ENCODE peak calls at places on chromosomes 6 and 20, in five cellular contexts. U, M, K, W and O are unnamed samples.

GRCh38 chr6:125203395-125203794 is 49.8 kb downstream of the TPD52L1 start:
- DNase-seq in W (no peak), M (no peak), K (no peak), U (no peak), O (no peak)

GRCh38 chr6:121491576-121491975 is 56.1 kb downstream of the GJA1 start:
- DNase-seq in M (no peak), K (no peak), U (no peak), W (no peak), O (no peak)

GRCh38 chr20:32976746-32977145 is 27.5 kb downstream of the SUN5 start:
- DNase-seq in W (no peak), U (no peak), K (no peak), M (no peak), O (no peak)

GRCh38 chr6:138397128-138397814 is 6.8 kb upstream of the HEBP2 start:
- DNase-seq in U (no peak), W (no peak), K (peak; percentile 45), M (no peak), O (no peak)

GRCh38 chr20:61941721-61942405 is 123.8 kb downstream of the TAF4 start:
- DNase-seq in M (no peak), W (no peak), U (peak; percentile 32), K (no peak), O (no peak)

GRCh38 chr20:24257171-24257570 is 212.3 kb upstream of the SYNDIG1 start:
- DNase-seq in U (no peak), W (no peak), M (no peak), K (no peak), O (no peak)

GRCh38 chr20:40797425-40797824 is 108.4 kb upstream of the MAFB start:
- DNase-seq in U (no peak), K (no peak), M (no peak), W (no peak), O (peak; percentile 60)

GRCh38 chr6:154937306-154938244 is 57.5 kb upstream of the TIAM2 start:
- DNase-seq in U (no peak), W (no peak), M (no peak), K (no peak), O (no peak)

GRCh38 chr6:2858678-2859324 is 17.1 kb upstream of the SERPINB1 start:
- DNase-seq in M (no peak), W (no peak), U (no peak), K (no peak), O (no peak)

GRCh38 chr6:52285174-52286068 is 879 bp upstream of the MCM3 start:
- DNase-seq in M (no peak), U (no peak), W (no peak), K (peak; percentile 17), O (no peak)

DNA sequence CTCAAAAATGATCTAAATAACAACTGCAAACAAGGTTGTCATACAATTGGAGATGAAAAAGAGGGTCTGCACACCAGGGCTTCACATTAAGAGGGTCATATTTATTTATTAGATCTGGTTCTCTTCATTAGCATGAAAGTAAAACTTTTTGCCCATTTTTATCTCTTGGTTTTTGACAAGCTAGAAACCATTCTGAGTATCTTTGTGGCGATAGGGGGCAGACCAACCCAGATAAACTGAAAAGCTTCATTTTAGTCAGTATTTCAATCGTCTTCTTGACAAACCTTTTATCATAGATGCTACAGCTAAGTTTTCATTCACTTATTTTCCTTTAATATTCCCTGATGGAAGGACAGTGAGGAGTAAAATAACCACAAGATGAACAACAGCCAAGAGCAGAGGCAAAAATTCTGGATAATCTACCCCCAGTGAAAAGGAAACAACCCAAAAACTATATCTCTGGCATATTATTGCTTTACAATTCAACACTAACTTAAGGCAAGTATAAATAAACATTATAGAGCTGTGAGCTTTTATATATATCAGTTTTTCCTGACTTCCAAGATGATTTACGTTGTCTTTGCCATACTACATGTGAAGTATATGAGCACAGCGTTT is 45.2 kb downstream of the THEMIS start:
- DNase-seq in W (no peak), U (no peak), M (peak; percentile 54), K (peak; percentile 32), O (peak; percentile 3)
- TF ChIP-seq CTCF in W (peak; percentile 60), U (peak; percentile 34), M (peak; percentile 64), K (peak; percentile 63), O (peak; percentile 17)

GRCh38 chr20:36114707-36115106 is 39.8 kb upstream of the EPB41L1 start:
- DNase-seq in K (no peak), U (no peak), W (no peak), M (no peak), O (no peak)

GRCh38 chr20:36117638-36118037 is 36.9 kb upstream of the EPB41L1 start:
- DNase-seq in W (peak; percentile 38), M (no peak), K (no peak), U (no peak), O (no peak)

GRCh38 chr20:36118372-36118771 is 36.2 kb upstream of the EPB41L1 start:
- DNase-seq in W (no peak), M (no peak), U (no peak), K (no peak), O (no peak)

GRCh38 chr20:36119537-36119936 is 35.0 kb upstream of the EPB41L1 start:
- DNase-seq in K (no peak), M (no peak), W (no peak), U (no peak), O (no peak)

GRCh38 chr20:36116813-36117441 is 37.6 kb upstream of the EPB41L1 start:
- DNase-seq in K (no peak), W (no peak), M (peak; percentile 67), U (no peak), O (peak; percentile 55)
- H3K27ac ChIP-seq in K (no peak overlapping the region), W (no peak overlapping the region), M (no peak overlapping the region), U (no peak overlapping the region), O (no peak overlapping the region)

DNA sequence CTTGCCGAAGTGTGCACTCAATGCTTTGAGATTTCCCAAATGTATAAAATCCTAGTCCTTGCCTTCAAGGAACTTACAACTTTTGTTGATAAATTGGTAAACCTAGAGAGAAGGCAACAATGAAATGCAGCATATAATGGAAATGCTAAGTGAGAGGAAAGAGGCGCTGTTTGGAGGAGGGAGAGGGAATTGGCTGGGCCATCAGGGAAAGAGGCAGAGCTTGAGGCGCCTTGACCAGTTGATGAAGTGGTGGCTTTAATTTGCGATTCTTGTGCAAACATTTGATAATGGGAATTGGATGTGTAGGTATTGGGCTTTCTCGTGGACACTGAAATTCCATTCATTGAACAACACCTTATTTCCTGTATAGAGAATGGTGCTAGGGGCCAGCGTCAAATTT is 1.9 kb upstream of the CDYL start:
- DNase-seq in K (no peak), W (no peak), M (no peak), U (no peak), O (no peak)
- TF ChIP-seq CTCF in K (no peak), W (no peak), M (no peak), U (no peak), O (no peak)

GRCh38 chr20:11267131-11267761 is 593.4 kb upstream of the JAG1 start:
- DNase-seq in M (peak; percentile 95), W (peak; percentile 52), U (peak; percentile 54), K (peak; percentile 54), O (peak; percentile 99)
- H3K27ac ChIP-seq in M (peak overlapping the region; percentile 64), W (peak overlapping the region; percentile 33), U (no peak overlapping the region), K (peak overlapping the region; percentile 89), O (peak overlapping the region; percentile 79)

DNA sequence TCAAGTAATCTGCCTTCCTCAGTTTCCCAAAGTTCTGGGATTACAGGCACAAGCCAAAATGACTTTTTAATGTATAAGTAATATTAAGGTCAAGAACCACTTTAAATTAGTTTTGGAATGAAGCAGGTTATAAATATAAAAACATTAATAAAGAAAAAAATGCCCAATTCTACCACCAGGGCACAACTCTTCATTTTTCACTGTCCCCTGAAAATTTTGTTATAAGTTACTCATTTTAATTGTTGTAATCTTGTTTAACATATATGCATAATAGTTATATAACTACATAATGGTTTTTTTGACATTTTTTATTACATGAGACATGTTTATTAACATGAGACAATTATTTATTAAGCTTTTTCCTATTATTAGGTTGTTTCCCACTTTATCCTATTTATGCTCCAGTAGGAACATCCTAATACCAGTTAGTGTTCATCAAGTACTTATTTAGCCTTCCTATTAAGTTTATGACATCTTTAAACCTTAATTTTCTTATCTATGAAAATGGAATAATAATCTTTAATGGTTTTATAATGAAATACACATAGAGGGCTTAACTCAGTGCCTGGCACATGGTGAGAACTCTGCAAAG is 182.1 kb upstream of the SCGN start:
- DNase-seq in M (no peak), U (no peak), W (no peak), K (no peak), O (no peak)
- TF ChIP-seq CTCF in M (no peak), U (no peak), W (no peak), K (no peak), O (no peak)

DNA sequence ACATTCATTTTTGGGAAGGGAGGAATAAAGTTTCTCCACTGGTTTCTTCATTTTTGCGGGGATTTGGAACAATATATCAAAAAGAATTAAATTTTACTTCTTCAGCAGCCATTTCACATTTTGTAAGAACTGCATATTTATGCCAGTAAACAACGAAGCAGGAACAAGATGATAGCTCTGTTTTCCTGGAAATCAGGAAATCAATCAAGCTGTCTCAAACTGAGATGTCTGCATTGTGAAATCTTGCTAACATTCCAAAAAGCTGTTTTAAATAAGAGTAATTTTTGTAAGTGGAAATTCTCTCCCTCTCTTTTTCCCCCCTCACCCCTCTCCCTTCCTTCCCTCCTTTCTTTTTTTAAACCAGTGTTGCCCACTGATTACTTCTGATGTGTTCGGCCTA is 20.0 kb downstream of the MAPK13 start:
- DNase-seq in U (no peak), M (no peak), K (no peak), W (no peak), O (no peak)
- H3K27ac ChIP-seq in U (no peak overlapping the region), M (no peak overlapping the region), K (no peak overlapping the region), W (no peak overlapping the region), O (no peak overlapping the region)